ENCODE peak calls at places on chromosome 20, in six cellular contexts. Q is tibial artery, K is breast epithelium, G is GM23338, T is testis, H is lower lobe of right lung. Y is an unnamed sample.

GRCh38 chr20:39960522-39961420 is 728.3 kb downstream of the MAFB start:
- DNase-seq in Q (no peak), K (no peak), G (peak; percentile 44), T (peak; percentile 34), H (no peak), Y (peak; percentile 18)

GRCh38 chr20:11267131-11267761 is 593.4 kb upstream of the JAG1 start:
- DNase-seq in Q (peak; percentile 74), K (no peak), G (peak; percentile 46), T (no peak), H (no peak), Y (peak; percentile 47)

GRCh38 chr20:19659468-19659867 is 98.6 kb upstream of the RIN2 start:
- DNase-seq in Q (no peak), K (no peak), G (no peak), T (no peak), H (no peak), Y (no peak)

GRCh38 chr20:43700627-43701026 is 26.2 kb downstream of the GTSF1L start:
- DNase-seq in Q (no peak), K (no peak), G (no peak), T (no peak), H (no peak), Y (no peak)

GRCh38 chr20:59222982-59223610 is 59.5 kb downstream of the ZNF831 start:
- DNase-seq in Q (no peak), K (no peak), G (peak; percentile 44), T (no peak), H (no peak), Y (no peak)

GRCh38 chr20:59752704-59753460 is 148.5 kb downstream of the PHACTR3 start:
- DNase-seq in Q (no peak), K (no peak), G (no peak), T (no peak), H (no peak), Y (no peak)

GRCh38 chr20:53322651-53323050 is 271.0 kb downstream of the ZNF217 start:
- DNase-seq in Q (no peak), K (no peak), G (no peak), T (no peak), H (no peak), Y (no peak)

GRCh38 chr20:32155017-32155965 is 45.8 kb downstream of the TM9SF4 start:
- DNase-seq in Q (peak; percentile 91), K (peak; percentile 67), G (peak; percentile 88), T (peak; percentile 71), H (peak; percentile 91), Y (peak; percentile 52)

GRCh38 chr20:53918949-53919361 is 151.4 kb downstream of the BCAS1 start:
- DNase-seq in Q (no peak), K (no peak), G (peak; percentile 96), T (peak; percentile 47), H (no peak), Y (no peak)

GRCh38 chr20:31496761-31497295 is 17.4 kb upstream of the HM13 start:
- DNase-seq in Q (peak; percentile 92), K (peak; percentile 68), G (no peak), T (peak; percentile 68), H (peak; percentile 55), Y (no peak)

GRCh38 chr20:2206957-2207769 is 88.6 kb upstream of the TGM3 start:
- DNase-seq in Q (peak; percentile 74), K (peak; percentile 64), G (peak; percentile 87), T (peak; percentile 79), H (peak; percentile 86), Y (peak; percentile 93)

GRCh38 chr20:9311132-9311531 is 203.3 kb upstream of the LAMP5 start:
- DNase-seq in Q (no peak), K (no peak), G (no peak), T (no peak), H (no peak), Y (no peak)

GRCh38 chr20:1382670-1383069 is 10.2 kb downstream of the FKBP1A start:
- DNase-seq in Q (no peak), K (no peak), G (no peak), T (no peak), H (no peak), Y (no peak)

GRCh38 chr20:15039088-15039762 is 701.8 kb upstream of the FLRT3 start:
- DNase-seq in Q (no peak), K (no peak), G (no peak), T (no peak), H (no peak), Y (no peak)

GRCh38 chr20:9555781-9556180 is 41.4 kb downstream of the LAMP5 start:
- DNase-seq in Q (no peak), K (no peak), G (no peak), T (no peak), H (no peak), Y (no peak)

GRCh38 chr20:24643731-24644130 is 174.3 kb downstream of the SYNDIG1 start:
- DNase-seq in Q (no peak), K (no peak), G (no peak), T (no peak), H (no peak), Y (no peak)

GRCh38 chr20:58308290-58308679 is 1.2 kb upstream of the RAB22A start:
- DNase-seq in Q (no peak), K (no peak), G (peak; percentile 14), T (no peak), H (no peak), Y (no peak)

GRCh38 chr20:59207235-59207634 is 43.6 kb downstream of the ZNF831 start:
- DNase-seq in Q (no peak), K (no peak), G (no peak), T (no peak), H (no peak), Y (no peak)

GRCh38 chr20:1861347-1861987 is 33.7 kb upstream of the SIRPA start:
- DNase-seq in Q (no peak), K (no peak), G (no peak), T (no peak), H (no peak), Y (no peak)

GRCh38 chr20:50193169-50193850 is 2.7 kb downstream of the CEBPB start:
- DNase-seq in Q (peak; percentile 77), K (no peak), G (no peak), T (no peak), H (no peak), Y (peak; percentile 46)

GRCh38 chr20:51579137-51579536 is 36.6 kb upstream of the NFATC2 start:
- DNase-seq in Q (no peak), K (no peak), G (no peak), T (no peak), H (no peak), Y (no peak)

GRCh38 chr20:43744966-43745733 is 18.3 kb upstream of the GTSF1L start:
- DNase-seq in Q (no peak), K (no peak), G (no peak), T (peak; percentile 20), H (peak; percentile 56), Y (no peak)

GRCh38 chr20:18504479-18505060 is 3.2 kb upstream of the SEC23B start:
- DNase-seq in Q (no peak), K (peak; percentile 76), G (peak; percentile 24), T (peak; percentile 40), H (no peak), Y (peak; percentile 33)

GRCh38 chr20:14865731-14866130 is 528.3 kb upstream of the FLRT3 start:
- DNase-seq in Q (no peak), K (no peak), G (no peak), T (no peak), H (no peak), Y (no peak)

DNA sequence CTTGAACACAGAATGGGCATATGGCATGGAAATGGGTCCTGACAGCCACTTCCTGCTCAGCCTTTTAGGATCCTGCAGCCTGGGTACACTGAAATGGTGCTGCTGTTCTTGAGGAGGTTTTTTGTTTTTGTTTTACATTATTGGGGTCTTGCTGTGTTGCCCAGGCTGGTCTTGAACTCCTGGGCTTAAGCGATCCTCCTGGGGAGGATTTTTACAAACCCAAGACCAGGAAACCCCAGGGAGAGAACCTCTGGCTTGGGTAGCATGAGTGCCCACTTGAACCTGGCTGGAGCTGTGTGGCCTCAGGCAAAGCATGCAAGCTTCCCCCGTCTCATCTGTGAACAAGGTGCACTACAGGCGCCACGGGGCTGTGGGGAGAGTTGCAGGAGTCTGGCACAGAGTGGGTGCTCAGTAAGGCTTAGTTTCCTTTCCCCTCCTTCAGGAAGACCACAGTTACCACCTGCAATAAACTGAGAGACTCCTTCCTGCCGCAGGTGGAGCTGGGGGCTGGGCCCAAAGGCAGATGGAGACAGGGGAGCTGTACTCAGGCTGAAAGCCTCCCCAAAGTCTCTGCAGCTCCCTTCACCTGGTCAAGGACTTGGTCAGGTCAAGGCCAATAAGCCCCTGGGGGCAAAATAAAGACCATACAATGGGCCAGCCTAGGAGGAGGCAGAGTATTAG is 1.8 kb downstream of the SLA2 start:
- DNase-seq in Q (no peak), K (no peak), G (no peak), T (no peak), H (no peak), Y (no peak)
- H3K4me3 ChIP-seq in Q (no peak overlapping the region), K (no peak overlapping the region), G (no peak overlapping the region), T (no peak overlapping the region), H (peak overlapping the region; percentile 39), Y (no peak overlapping the region)

GRCh38 chr20:16864958-16865357 is 116.8 kb downstream of the OTOR start:
- DNase-seq in Q (no peak), K (no peak), G (no peak), T (no peak), H (no peak), Y (no peak)

GRCh38 chr20:16864069-16864468 is 115.9 kb downstream of the OTOR start:
- DNase-seq in Q (no peak), K (no peak), G (no peak), T (no peak), H (no peak), Y (no peak)

GRCh38 chr20:16860914-16861313 is 112.8 kb downstream of the OTOR start:
- DNase-seq in Q (no peak), K (no peak), G (no peak), T (no peak), H (no peak), Y (no peak)

GRCh38 chr20:16865406-16865805 is 117.2 kb downstream of the OTOR start:
- DNase-seq in Q (no peak), K (no peak), G (no peak), T (no peak), H (no peak), Y (no peak)

DNA sequence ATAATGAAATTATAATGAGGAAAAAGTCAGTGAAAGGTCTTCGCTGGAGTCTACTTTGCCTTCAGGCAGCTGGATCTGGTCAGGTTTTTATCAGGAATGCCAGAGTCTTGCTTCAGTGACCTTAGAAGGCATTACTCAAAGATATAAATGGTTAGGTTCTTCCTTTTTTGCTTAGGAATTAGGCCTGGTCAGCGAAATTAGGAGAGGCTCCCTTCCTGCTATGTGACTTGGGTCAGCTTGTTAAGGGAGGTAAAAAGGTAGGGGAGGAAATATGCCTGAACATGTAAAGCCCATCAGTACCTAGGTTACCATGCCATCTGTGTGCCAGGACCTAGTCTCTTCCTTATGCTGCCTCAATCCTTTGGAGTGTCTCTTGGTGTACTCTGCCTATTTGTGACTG is 115.2 kb downstream of the OTOR start:
- DNase-seq in Q (no peak), K (no peak), G (no peak), T (no peak), H (no peak), Y (no peak)
- H3K36me3 ChIP-seq in Q (no peaks in the 10 kb centered on the region), K (no peaks in the 10 kb centered on the region), G (no peaks in the 10 kb centered on the region), T (no peaks in the 10 kb centered on the region), H (no peaks in the 10 kb centered on the region), Y (no peaks in the 10 kb centered on the region)

DNA sequence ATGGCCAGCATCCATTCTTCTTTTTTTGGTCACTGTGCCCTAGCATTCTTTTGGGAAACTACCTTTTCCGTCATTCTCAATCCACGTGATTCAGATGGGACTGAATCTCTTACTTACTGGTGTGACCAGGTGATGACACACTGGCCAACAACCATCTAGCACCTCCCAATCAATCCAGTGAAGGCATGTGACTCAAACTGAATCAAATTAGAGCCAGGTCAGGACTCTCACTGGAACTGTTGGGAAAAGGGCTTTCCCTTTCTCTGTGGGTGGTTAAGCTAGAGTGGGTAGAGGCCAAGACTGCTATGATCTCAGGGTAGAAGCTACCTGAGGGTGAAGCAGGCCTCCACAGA is 36.2 kb upstream of the ZMYND8 start:
- DNase-seq in Q (no peak), K (no peak), G (no peak), T (no peak), H (no peak), Y (no peak)
- H3K4me3 ChIP-seq in Q (no peak overlapping the region), K (no peak overlapping the region), G (no peak overlapping the region), T (no peak overlapping the region), H (no peak overlapping the region), Y (no peak overlapping the region)

GRCh38 chr20:36927704-36928103 is 23.8 kb downstream of the SAMHD1 start:
- DNase-seq in Q (no peak), K (no peak), G (no peak), T (no peak), H (no peak), Y (no peak)
- H3K36me3 ChIP-seq in Q (peaks cover 74% of the 10 kb centered on the region), K (no peaks in the 10 kb centered on the region), G (peaks cover 5% of the 10 kb centered on the region), T (no peaks in the 10 kb centered on the region), H (peaks cover 94% of the 10 kb centered on the region), Y (peaks cover 11% of the 10 kb centered on the region)

Y was measured in pancreas.